ENCODE peak calls at places on chromosomes 12 and 14, in seven cellular contexts. T is right lobe of liver, F is suprapubic skin, W is fibroblast of villous mesenchyme, L is SK-N-SH, A is choroid plexus epithelial cell, H is nephron progenitor cell. C is an unnamed sample.

GRCh38 chr12:23133471-23133870 is 508.5 kb downstream of the ETNK1 start:
- DNase-seq in T (no peak), F (no peak), W (no peak), L (no peak), A (no peak), H (no peak), C (no peak)

GRCh38 chr12:31021809-31022492 is 51.7 kb upstream of the DDX11 start:
- DNase-seq in T (no peak), F (no peak), W (no peak), L (no peak), A (no peak), H (no peak), C (no peak)

GRCh38 chr12:107491856-107492255 is 193.7 kb upstream of the PWP1 start:
- DNase-seq in T (no peak), F (no peak), W (no peak), L (no peak), A (peak; percentile 88), H (no peak), C (no peak)

GRCh38 chr14:89351364-89351957 is 65.6 kb downstream of the FOXN3 start:
- DNase-seq in T (peak; percentile 49), F (no peak), W (no peak), L (no peak), A (peak; percentile 49), H (no peak), C (no peak)

GRCh38 chr14:91599966-91600365 is 89.9 kb upstream of the PPP4R3A start:
- DNase-seq in T (no peak), F (no peak), W (no peak), L (no peak), A (no peak), H (no peak), C (no peak)

GRCh38 chr12:109927622-109928021 is 27.5 kb downstream of the TCHP start:
- DNase-seq in T (no peak), F (peak; percentile 80), W (peak; percentile 33), L (peak; percentile 75), A (peak; percentile 69), H (peak; percentile 36), C (no peak)

GRCh38 chr12:94593822-94594442 is 56.4 kb downstream of the TMCC3 start:
- DNase-seq in T (no peak), F (no peak), W (no peak), L (no peak), A (no peak), H (no peak), C (no peak)

GRCh38 chr12:49827351-49828099 is 688 bp downstream of the NCKAP5L start:
- DNase-seq in T (peak; percentile 72), F (no peak), W (peak; percentile 83), L (peak; percentile 85), A (peak; percentile 67), H (peak; percentile 84), C (peak; percentile 84)

GRCh38 chr14:20680843-20681347 is 3.5 kb upstream of the RNASE4 start:
- DNase-seq in T (no peak), F (no peak), W (no peak), L (no peak), A (peak; percentile 91), H (no peak), C (no peak)

GRCh38 chr14:96055065-96055752 is 16.0 kb downstream of the C14orf132 start:
- DNase-seq in T (no peak), F (no peak), W (peak; percentile 61), L (peak; percentile 59), A (peak; percentile 68), H (peak; percentile 10), C (no peak)

GRCh38 chr12:27305673-27306504 is 26.7 kb upstream of the BMAL2 start:
- DNase-seq in T (no peak), F (no peak), W (peak; percentile 73), L (peak; percentile 24), A (peak; percentile 76), H (no peak), C (no peak)

GRCh38 chr12:111448266-111448830 is 42.6 kb downstream of the SH2B3 start:
- DNase-seq in T (no peak), F (peak; percentile 58), W (no peak), L (no peak), A (no peak), H (no peak), C (peak; percentile 18)

GRCh38 chr14:69711065-69711464 is 55.9 kb upstream of the SRSF5 start:
- DNase-seq in T (no peak), F (no peak), W (no peak), L (no peak), A (peak; percentile 36), H (no peak), C (no peak)

GRCh38 chr12:12126551-12126950 is 55.8 kb downstream of the BCL2L14 start:
- DNase-seq in T (no peak), F (no peak), W (no peak), L (no peak), A (no peak), H (no peak), C (no peak)

GRCh38 chr14:96698846-96699543 is 98.2 kb upstream of the VRK1 start:
- DNase-seq in T (no peak), F (no peak), W (no peak), L (no peak), A (no peak), H (no peak), C (no peak)

GRCh38 chr12:40829738-40830144 is 137.5 kb downstream of the CNTN1 start:
- DNase-seq in T (no peak), F (no peak), W (peak; percentile 5), L (no peak), A (peak; percentile 3), H (no peak), C (no peak)

GRCh38 chr12:52066346-52067080 is 3.3 kb upstream of the ATG101 start:
- DNase-seq in T (no peak), F (no peak), W (no peak), L (no peak), A (no peak), H (no peak), C (no peak)

GRCh38 chr14:55075628-55076027 is 24.2 kb downstream of the MAPK1IP1L start:
- DNase-seq in T (no peak), F (no peak), W (no peak), L (no peak), A (peak; percentile 70), H (no peak), C (no peak)

GRCh38 chr12:9039397-9039977 is 50.1 kb downstream of the KLRG1 start:
- DNase-seq in T (no peak), F (no peak), W (peak; percentile 39), L (peak; percentile 69), A (peak; percentile 68), H (peak; percentile 12), C (no peak)

GRCh38 chr12:94175763-94176660 is 27.6 kb downstream of the PLXNC1 start:
- DNase-seq in T (no peak), F (no peak), W (no peak), L (no peak), A (peak; percentile 68), H (no peak), C (no peak)

GRCh38 chr14:20327005-20327869 is 5.8 kb downstream of the CCNB1IP1 start:
- DNase-seq in T (no peak), F (no peak), W (peak; percentile 76), L (peak; percentile 55), A (peak; percentile 82), H (no peak), C (no peak)

GRCh38 chr12:47557401-47557800 is 148.4 kb downstream of the RPAP3 start:
- DNase-seq in T (no peak), F (no peak), W (no peak), L (no peak), A (no peak), H (no peak), C (no peak)

GRCh38 chr12:104072099-104072498 is 7.8 kb downstream of the HCFC2 start:
- DNase-seq in T (no peak), F (no peak), W (no peak), L (no peak), A (peak; percentile 79), H (no peak), C (no peak)

GRCh38 chr14:92549853-92550244 is 36.3 kb downstream of the RIN3 start:
- DNase-seq in T (no peak), F (no peak), W (peak; percentile 18), L (no peak), A (no peak), H (no peak), C (no peak)

GRCh38 chr12:66235626-66236281 is 46.7 kb downstream of the IRAK3 start:
- DNase-seq in T (no peak), F (no peak), W (peak; percentile 13), L (peak; percentile 22), A (peak; percentile 53), H (no peak), C (no peak)

GRCh38 chr12:45720069-45720468 is 9.4 kb upstream of the ARID2 start:
- DNase-seq in T (no peak), F (no peak), W (no peak), L (no peak), A (no peak), H (no peak), C (no peak)

GRCh38 chr14:54339771-54340170 is 57.0 kb upstream of the CDKN3 start:
- DNase-seq in T (no peak), F (no peak), W (no peak), L (no peak), A (no peak), H (no peak), C (no peak)

GRCh38 chr12:119500209-119500608 is 93.4 kb upstream of the TMEM233 start:
- DNase-seq in T (no peak), F (no peak), W (no peak), L (no peak), A (no peak), H (no peak), C (no peak)
- TF ChIP-seq CTCF in T (no peak), F (no peak), W (no peak), L (peak; percentile 20), A (no peak), H (no peak), C (no peak)

DNA sequence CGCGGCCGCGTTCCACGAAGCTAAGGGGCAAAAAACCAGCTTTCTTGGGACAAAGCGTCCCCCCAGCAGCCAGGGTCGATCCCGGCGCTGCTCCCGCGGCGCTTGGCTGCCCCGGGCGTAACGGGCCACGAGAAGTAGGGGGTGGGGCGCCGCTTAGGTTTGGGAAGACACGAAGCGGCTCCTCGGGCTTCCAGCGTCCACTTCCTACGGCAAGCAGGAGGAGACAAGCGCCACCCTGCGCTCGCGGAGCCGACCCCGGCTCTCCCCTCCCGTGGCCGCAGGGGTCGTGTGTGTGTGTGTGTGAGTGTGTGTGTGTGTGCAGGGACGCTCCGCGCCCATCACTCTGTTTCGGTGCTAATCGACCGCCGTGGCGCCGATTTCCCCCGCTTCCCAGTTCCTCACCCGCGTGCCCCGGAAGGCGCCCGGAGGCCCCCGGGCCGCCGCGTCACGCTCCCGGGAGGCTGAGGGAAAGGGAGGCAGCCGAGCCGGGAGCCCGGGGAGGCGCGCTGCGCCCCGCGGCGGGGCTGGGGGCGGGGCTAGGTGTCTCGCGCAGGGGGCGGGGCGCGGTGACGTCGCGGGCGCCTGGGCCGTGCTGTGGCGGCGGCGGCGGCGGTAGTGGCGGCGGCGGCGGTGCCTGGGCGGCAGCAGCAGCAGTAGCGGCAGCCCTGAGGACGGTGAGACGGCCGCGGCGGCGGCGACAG is at the start of gene ERC1:
- DNase-seq in T (peak; percentile 92), F (peak; percentile 92), W (peak; percentile 93), L (peak; percentile 97), A (peak; percentile 89), H (peak; percentile 91), C (peak; percentile 91)
- TF ChIP-seq CTCF in T (no peak), F (no peak), W (no peak), L (peak; percentile 13), A (no peak), H (no peak), C (no peak)

GRCh38 chr12:25084816-25085215 is 110.1 kb downstream of the DNAI7 start:
- DNase-seq in T (no peak), F (no peak), W (no peak), L (no peak), A (no peak), H (no peak), C (no peak)
- TF ChIP-seq CTCF in T (no peak), F (no peak), W (no peak), L (no peak), A (no peak), H (no peak), C (no peak)

GRCh38 chr12:59087077-59087673 is 166.9 kb upstream of the LRIG3 start:
- DNase-seq in T (no peak), F (no peak), W (peak; percentile 37), L (peak; percentile 13), A (peak; percentile 54), H (no peak), C (no peak)
- TF ChIP-seq CTCF in T (peak; percentile 55), F (peak; percentile 22), W (peak; percentile 69), L (peak; percentile 76), A (peak; percentile 85), H (peak; percentile 24), C (peak; percentile 62)

C was measured in type B pancreatic cell.